ENCODE peak calls at places on chromosomes 13 and 19, in eight cellular contexts. One of them, this sample, is unnamed. For H3K4me1, the result is how much of the 10 kb centered on the place peaks cover.

GRCh38 chr19:41083516-41083915 is 4.7 kb upstream of the CYP2A13 start:
- DNase-seq in thoracic aorta: no peak
- DNase-seq in left lung: no peak
- DNase-seq in tibial artery: no peak
- DNase-seq in uterus: no peak
- DNase-seq in body of pancreas: no peak
- DNase-seq in tibial nerve: no peak
- DNase-seq in pancreas: no peak
- DNase-seq in this sample: no peak

GRCh38 chr19:13839193-13839937 is 37.6 kb upstream of the NANOS3 start:
- DNase-seq in thoracic aorta: no peak
- DNase-seq in left lung: peak
- DNase-seq in tibial artery: peak
- DNase-seq in pancreas: peak
- DNase-seq in tibial nerve: peak
- DNase-seq in uterus: peak
- DNase-seq in body of pancreas: peak
- DNase-seq in this sample: peak

GRCh38 chr19:35828694-35829301 is 16.2 kb upstream of the PRODH2 start:
- DNase-seq in pancreas: peak
- DNase-seq in uterus: peak
- DNase-seq in body of pancreas: peak
- DNase-seq in thoracic aorta: no peak
- DNase-seq in tibial nerve: peak
- DNase-seq in tibial artery: peak
- DNase-seq in left lung: no peak
- DNase-seq in this sample: peak

GRCh38 chr13:49669735-49670309 is 21.5 kb downstream of the EBPL start:
- DNase-seq in tibial artery: no peak
- DNase-seq in tibial nerve: peak
- DNase-seq in thoracic aorta: no peak
- DNase-seq in uterus: peak
- DNase-seq in pancreas: no peak
- DNase-seq in left lung: no peak
- DNase-seq in body of pancreas: peak
- DNase-seq in this sample: peak

GRCh38 chr19:4967738-4968461 is 1.0 kb upstream of the KDM4B start:
- DNase-seq in tibial artery: no peak
- DNase-seq in tibial nerve: no peak
- DNase-seq in body of pancreas: no peak
- DNase-seq in pancreas: no peak
- DNase-seq in thoracic aorta: no peak
- DNase-seq in uterus: no peak
- DNase-seq in left lung: no peak
- DNase-seq in this sample: no peak

GRCh38 chr19:11338164-11338563 is 1.3 kb downstream of the RAB3D start:
- DNase-seq in body of pancreas: no peak
- DNase-seq in tibial artery: no peak
- DNase-seq in uterus: no peak
- DNase-seq in pancreas: no peak
- DNase-seq in tibial nerve: no peak
- DNase-seq in left lung: no peak
- DNase-seq in thoracic aorta: no peak
- DNase-seq in this sample: no peak

GRCh38 chr13:18943721-18944391 is 237.8 kb downstream of the TUBA3C start:
- DNase-seq in uterus: no peak
- DNase-seq in body of pancreas: no peak
- DNase-seq in tibial nerve: no peak
- DNase-seq in left lung: peak
- DNase-seq in tibial artery: no peak
- DNase-seq in pancreas: peak
- DNase-seq in thoracic aorta: no peak
- DNase-seq in this sample: no peak

GRCh38 chr13:50677687-50678463 is 165.6 kb downstream of the DLEU7 start:
- DNase-seq in left lung: no peak
- DNase-seq in tibial nerve: no peak
- DNase-seq in uterus: no peak
- DNase-seq in tibial artery: no peak
- DNase-seq in pancreas: no peak
- DNase-seq in body of pancreas: no peak
- DNase-seq in thoracic aorta: no peak
- DNase-seq in this sample: no peak

GRCh38 chr19:48997972-48998371 is 4.3 kb downstream of the RUVBL2 start:
- DNase-seq in thoracic aorta: no peak
- DNase-seq in tibial nerve: no peak
- DNase-seq in pancreas: peak
- DNase-seq in left lung: no peak
- DNase-seq in uterus: no peak
- DNase-seq in tibial artery: no peak
- DNase-seq in body of pancreas: peak
- DNase-seq in this sample: no peak

GRCh38 chr19:46924874-46925547 is 64.2 kb downstream of the ARHGAP35 start:
- DNase-seq in pancreas: no peak
- DNase-seq in tibial nerve: no peak
- DNase-seq in body of pancreas: no peak
- DNase-seq in uterus: peak
- DNase-seq in thoracic aorta: no peak
- DNase-seq in tibial artery: no peak
- DNase-seq in left lung: no peak
- DNase-seq in this sample: peak

GRCh38 chr13:41934120-41934519 is 26.8 kb downstream of the VWA8 start:
- DNase-seq in tibial artery: no peak
- DNase-seq in left lung: no peak
- DNase-seq in pancreas: no peak
- DNase-seq in thoracic aorta: no peak
- DNase-seq in tibial nerve: no peak
- DNase-seq in body of pancreas: no peak
- DNase-seq in uterus: no peak
- DNase-seq in this sample: no peak

GRCh38 chr13:84360843-84361242 is 478.6 kb upstream of the SLITRK1 start:
- DNase-seq in left lung: no peak
- DNase-seq in thoracic aorta: no peak
- DNase-seq in uterus: no peak
- DNase-seq in body of pancreas: no peak
- DNase-seq in tibial artery: no peak
- DNase-seq in pancreas: no peak
- DNase-seq in tibial nerve: no peak
- DNase-seq in this sample: no peak
- H3K27ac ChIP-seq in left lung: no peak
- H3K27ac ChIP-seq in thoracic aorta: no peak
- H3K27ac ChIP-seq in uterus: no peak
- H3K27ac ChIP-seq in body of pancreas: no peak
- H3K27ac ChIP-seq in tibial artery: no peak
- H3K27ac ChIP-seq in pancreas: no peak
- H3K27ac ChIP-seq in tibial nerve: no peak
- H3K27ac ChIP-seq in this sample: no peak

GRCh38 chr19:14968247-14968646 is 11.4 kb downstream of the SLC1A6 start:
- DNase-seq in pancreas: no peak
- DNase-seq in uterus: no peak
- DNase-seq in body of pancreas: no peak
- DNase-seq in tibial nerve: no peak
- DNase-seq in left lung: no peak
- DNase-seq in tibial artery: no peak
- DNase-seq in thoracic aorta: no peak
- DNase-seq in this sample: no peak
- TF ChIP-seq CTCF in pancreas: no peak
- TF ChIP-seq CTCF in uterus: no peak
- TF ChIP-seq CTCF in body of pancreas: no peak
- TF ChIP-seq CTCF in tibial nerve: no peak
- TF ChIP-seq CTCF in left lung: no peak
- TF ChIP-seq CTCF in tibial artery: no peak
- TF ChIP-seq CTCF in thoracic aorta: no peak
- TF ChIP-seq CTCF in this sample: no peak

DNA sequence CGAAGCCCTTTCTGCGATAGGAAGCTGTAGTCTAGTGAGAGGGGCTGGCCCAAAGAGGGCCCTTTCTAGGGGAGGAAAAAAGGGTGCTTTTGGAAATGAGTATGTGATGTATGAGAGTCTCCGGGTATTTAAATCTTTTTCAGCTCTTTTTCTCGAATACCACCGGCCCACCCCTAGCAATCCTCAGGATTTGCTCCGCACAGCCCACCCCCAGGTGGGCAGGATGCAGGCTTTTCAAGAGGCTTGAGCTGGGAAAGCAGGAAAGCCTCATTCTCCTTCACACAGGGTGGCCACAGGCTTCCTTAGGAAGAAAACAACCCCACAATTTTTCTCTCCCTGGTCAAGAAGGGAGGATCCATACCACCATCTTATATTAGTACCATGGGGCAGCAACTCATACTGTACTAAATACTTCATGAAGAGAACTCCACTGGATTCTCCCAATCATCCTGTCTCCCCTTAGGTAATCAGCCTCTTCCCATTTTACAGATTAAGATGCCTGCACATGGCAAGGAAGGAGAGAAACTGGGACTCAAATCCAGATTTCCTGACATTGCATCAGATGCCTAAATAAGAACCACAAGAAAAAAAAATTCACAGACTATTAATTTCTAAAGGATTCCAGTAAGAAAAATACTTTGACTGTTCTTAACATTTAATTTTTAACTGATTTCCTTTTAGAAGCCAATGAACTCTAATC is 84.4 kb downstream of the STK24 start:
- DNase-seq in thoracic aorta: no peak
- DNase-seq in tibial artery: no peak
- DNase-seq in body of pancreas: no peak
- DNase-seq in tibial nerve: no peak
- DNase-seq in uterus: no peak
- DNase-seq in left lung: no peak
- DNase-seq in pancreas: no peak
- DNase-seq in this sample: no peak
- H3K4me1 ChIP-seq in thoracic aorta: under half
- H3K4me1 ChIP-seq in tibial artery: under half
- H3K4me1 ChIP-seq in body of pancreas: under half
- H3K4me1 ChIP-seq in tibial nerve: under half
- H3K4me1 ChIP-seq in uterus: under half
- H3K4me1 ChIP-seq in left lung: under half
- H3K4me1 ChIP-seq in pancreas: under half
- H3K4me1 ChIP-seq in this sample: half or more

GRCh38 chr19:38713227-38713649 is 31.0 kb downstream of the CAPN12 start:
- DNase-seq in body of pancreas: peak
- DNase-seq in left lung: no peak
- DNase-seq in thoracic aorta: no peak
- DNase-seq in tibial artery: peak
- DNase-seq in tibial nerve: peak
- DNase-seq in uterus: peak
- DNase-seq in pancreas: no peak
- DNase-seq in this sample: peak
- H3K27ac ChIP-seq in body of pancreas: peak
- H3K27ac ChIP-seq in left lung: no peak
- H3K27ac ChIP-seq in thoracic aorta: peak
- H3K27ac ChIP-seq in tibial artery: peak
- H3K27ac ChIP-seq in tibial nerve: peak
- H3K27ac ChIP-seq in uterus: peak
- H3K27ac ChIP-seq in pancreas: no peak
- H3K27ac ChIP-seq in this sample: peak

GRCh38 chr19:54179921-54180452 is 7.0 kb upstream of the TMC4 start:
- DNase-seq in tibial nerve: no peak
- DNase-seq in body of pancreas: peak
- DNase-seq in uterus: no peak
- DNase-seq in left lung: peak
- DNase-seq in pancreas: no peak
- DNase-seq in thoracic aorta: no peak
- DNase-seq in tibial artery: no peak
- DNase-seq in this sample: no peak
- TF ChIP-seq CTCF in tibial nerve: no peak
- TF ChIP-seq CTCF in body of pancreas: no peak
- TF ChIP-seq CTCF in uterus: no peak
- TF ChIP-seq CTCF in left lung: no peak
- TF ChIP-seq CTCF in pancreas: no peak
- TF ChIP-seq CTCF in thoracic aorta: no peak
- TF ChIP-seq CTCF in tibial artery: no peak
- TF ChIP-seq CTCF in this sample: peak

This sample was measured in heart right ventricle.